ENCODE peak calls at places on chromosome 19, in four cellular contexts. Z is AG04450, P is fibroblast of mammary gland, T is fibroblast of villous mesenchyme. Y is an unnamed sample.

GRCh38 chr19:54851353-54851752 is 1.1 kb downstream of the KIR3DL2 start:
- DNase-seq in Z (no peak), P (no peak), T (no peak), Y (no peak)

GRCh38 chr19:58543826-58544590 is at the start of gene TRIM28:
- DNase-seq in Z (peak), P (peak), T (peak), Y (peak)

GRCh38 chr19:55305491-55305890 is 19.6 kb downstream of the TMEM150B start:
- DNase-seq in Z (no peak), P (no peak), T (peak), Y (peak)

GRCh38 chr19:35040474-35040825 is 1.1 kb upstream of the HPN start:
- DNase-seq in Z (no peak), P (no peak), T (no peak), Y (no peak)

GRCh38 chr19:1824252-1824622 is 12.2 kb upstream of the ATP8B3 start:
- DNase-seq in Z (no peak), P (no peak), T (no peak), Y (no peak)

GRCh38 chr19:58395979-58396627 is 647 bp downstream of the RNF225 start:
- DNase-seq in Z (no peak), P (peak), T (no peak), Y (no peak)

GRCh38 chr19:3459322-3459881 is 20.9 kb downstream of the SMIM24 start:
- DNase-seq in Z (peak), P (peak), T (peak), Y (peak)

GRCh38 chr19:1665565-1666047 is 13.2 kb upstream of the TCF3 start:
- DNase-seq in Z (no peak), P (no peak), T (no peak), Y (no peak)

GRCh38 chr19:36577271-36577996 is 4.3 kb upstream of the ZNF529 start:
- DNase-seq in Z (no peak), P (no peak), T (no peak), Y (no peak)

GRCh38 chr19:33238750-33239149 is 13.1 kb upstream of the SLC7A10 start:
- DNase-seq in Z (no peak), P (no peak), T (no peak), Y (no peak)

GRCh38 chr19:20558011-20558410 is 7.6 kb downstream of the ZNF737 start:
- DNase-seq in Z (no peak), P (no peak), T (no peak), Y (no peak)

GRCh38 chr19:35559281-35559659 is 4.2 kb downstream of the ATP4A start:
- DNase-seq in Z (no peak), P (no peak), T (no peak), Y (no peak)

GRCh38 chr19:28039677-28040381 is 1173.1 kb downstream of the UQCRFS1 start:
- DNase-seq in Z (no peak), P (no peak), T (no peak), Y (no peak)

GRCh38 chr19:11265785-11266236 is 3.5 kb upstream of the DOCK6 start:
- DNase-seq in Z (no peak), P (peak), T (no peak), Y (peak)

GRCh38 chr19:3969435-3970312 is 1.2 kb downstream of the DAPK3 start:
- DNase-seq in Z (peak), P (peak), T (peak), Y (peak)

GRCh38 chr19:5536337-5536894 is 31.3 kb downstream of the TINCR start:
- DNase-seq in Z (no peak), P (peak), T (peak), Y (peak)
- H3K4me3 ChIP-seq in Z (no peak), P (no peak), T (no peak), Y (no peak)

DNA sequence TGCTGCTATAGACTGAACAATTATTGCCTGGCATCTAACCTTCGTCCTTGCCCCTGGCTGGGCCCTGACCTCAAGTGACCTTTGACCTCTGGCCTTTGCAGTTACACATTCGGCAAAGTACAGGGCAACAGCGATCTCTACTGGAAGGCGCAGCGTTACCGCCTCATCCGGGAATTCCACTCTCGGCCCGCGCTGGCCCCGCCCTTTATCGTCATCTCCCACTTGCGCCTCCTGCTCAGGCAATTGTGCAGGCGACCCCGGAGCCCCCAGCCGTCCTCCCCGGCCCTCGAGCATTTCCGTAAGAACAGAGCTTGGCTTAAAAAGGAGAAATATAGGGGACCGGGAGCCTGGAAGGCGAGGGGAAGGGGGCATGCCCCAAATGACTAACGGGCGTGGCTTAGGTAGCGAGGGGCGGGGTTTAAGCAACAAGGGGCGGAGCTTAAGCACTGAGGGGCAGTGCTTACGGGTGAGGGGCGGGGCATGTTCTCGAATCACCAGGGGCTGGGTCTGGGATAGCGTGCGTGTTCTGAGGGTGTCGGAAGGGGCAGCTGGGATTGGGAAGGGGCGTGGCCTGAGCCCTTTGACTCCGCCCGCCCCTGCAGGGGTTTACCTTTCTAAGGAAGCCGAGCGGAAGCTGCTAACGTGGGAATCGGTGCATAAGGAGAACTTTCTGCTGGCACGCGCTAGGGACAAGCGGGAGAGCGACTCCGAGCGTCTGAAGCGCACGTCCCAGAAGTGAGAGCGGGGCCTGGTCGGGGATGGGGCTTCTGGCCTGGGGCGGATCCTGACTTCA is 52.7 kb downstream of the TRPM4 start:
- DNase-seq in Z (no peak), P (peak), T (no peak), Y (peak)
- H3K4me3 ChIP-seq in Z (no peak), P (no peak), T (no peak), Y (no peak)

DNA sequence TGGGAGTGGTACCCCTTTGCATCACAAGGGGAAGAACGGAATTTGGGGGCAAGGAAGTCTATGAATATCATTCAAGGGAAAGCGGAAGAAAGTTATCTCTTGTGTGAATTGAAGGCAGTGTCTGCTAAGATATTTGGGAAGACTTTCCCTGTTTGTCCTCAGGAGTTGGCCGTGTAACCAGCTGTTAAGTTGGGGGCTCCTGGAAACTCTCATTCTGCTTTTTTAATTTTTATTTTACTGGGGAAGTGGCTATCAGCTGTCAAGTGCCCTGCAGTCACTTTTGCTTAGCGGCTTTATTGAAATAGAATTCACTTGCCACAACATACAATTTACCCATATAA is 2.9 kb downstream of the UPF1 start:
- DNase-seq in Z (no peak), P (no peak), T (no peak), Y (no peak)
- H3K4me3 ChIP-seq in Z (peak), P (peak), T (peak), Y (peak)

GRCh38 chr19:7868326-7868670 is 5.9 kb downstream of the PRR36 start:
- DNase-seq in Z (no peak), P (peak), T (no peak), Y (no peak)
- H3K4me3 ChIP-seq in Z (no peak), P (no peak), T (peak), Y (no peak)

GRCh38 chr19:56670961-56671612 is 470 bp downstream of the ZNF835 start:
- DNase-seq in Z (no peak), P (no peak), T (no peak), Y (no peak)
- H3K4me3 ChIP-seq in Z (no peak), P (peak), T (no peak), Y (peak)

GRCh38 chr19:13209797-13210775 is 59.9 kb downstream of the IER2 start:
- DNase-seq in Z (no peak), P (no peak), T (no peak), Y (no peak)
- H3K4me3 ChIP-seq in Z (no peak), P (no peak), T (no peak), Y (no peak)

GRCh38 chr19:49301165-49301865 is 23.7 kb downstream of the SLC6A16 start:
- DNase-seq in Z (no peak), P (peak), T (peak), Y (peak)
- H3K4me3 ChIP-seq in Z (peak), P (no peak), T (peak), Y (no peak)

DNA sequence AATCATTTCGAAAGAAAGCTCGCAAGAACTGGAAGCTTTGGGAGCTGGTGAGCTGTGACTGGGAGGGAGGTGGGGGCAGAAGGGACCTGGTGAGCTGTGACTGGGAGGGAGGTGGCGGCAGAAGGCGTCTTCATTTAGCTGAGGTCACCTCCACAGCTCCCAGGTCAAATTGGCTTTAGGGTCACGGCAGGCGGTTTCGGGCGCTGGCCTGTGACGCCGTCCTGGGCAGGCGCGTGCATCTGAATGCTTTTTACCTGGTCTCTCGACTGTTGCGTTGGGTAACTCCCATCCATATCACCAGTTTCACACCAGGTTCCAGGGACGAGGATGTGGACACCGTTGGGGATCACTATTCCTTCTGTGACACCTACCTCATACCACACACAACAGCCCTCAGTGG is 29.2 kb downstream of the C2CD4C start:
- DNase-seq in Z (no peak), P (no peak), T (no peak), Y (no peak)
- H3K4me3 ChIP-seq in Z (no peak), P (no peak), T (no peak), Y (no peak)

DNA sequence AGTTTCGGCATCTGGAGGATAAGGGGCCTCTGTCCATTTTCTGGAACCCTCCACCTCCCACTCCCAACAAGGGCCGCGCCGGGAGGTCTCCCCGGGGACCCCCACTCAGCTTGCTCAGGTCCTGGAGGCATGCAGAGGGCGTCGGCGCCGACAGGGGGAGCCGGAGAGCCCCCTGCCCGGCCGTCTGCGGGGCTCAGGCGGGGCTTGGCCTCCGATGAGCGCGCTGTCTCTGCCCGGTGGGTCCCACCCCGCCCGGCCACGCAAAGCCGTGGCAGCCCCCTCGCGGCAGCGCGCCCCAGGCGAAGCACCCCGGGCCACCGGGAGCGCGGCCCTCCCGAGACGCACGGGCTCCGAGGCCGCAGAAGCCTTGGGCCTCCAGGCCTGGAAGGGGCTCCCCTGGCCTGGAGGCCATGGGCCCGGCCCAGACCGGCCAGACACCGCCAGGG is 149.7 kb upstream of the ZNF536 start:
- DNase-seq in Z (no peak), P (no peak), T (no peak), Y (no peak)
- H3K4me3 ChIP-seq in Z (no peak), P (no peak), T (no peak), Y (no peak)

DNA sequence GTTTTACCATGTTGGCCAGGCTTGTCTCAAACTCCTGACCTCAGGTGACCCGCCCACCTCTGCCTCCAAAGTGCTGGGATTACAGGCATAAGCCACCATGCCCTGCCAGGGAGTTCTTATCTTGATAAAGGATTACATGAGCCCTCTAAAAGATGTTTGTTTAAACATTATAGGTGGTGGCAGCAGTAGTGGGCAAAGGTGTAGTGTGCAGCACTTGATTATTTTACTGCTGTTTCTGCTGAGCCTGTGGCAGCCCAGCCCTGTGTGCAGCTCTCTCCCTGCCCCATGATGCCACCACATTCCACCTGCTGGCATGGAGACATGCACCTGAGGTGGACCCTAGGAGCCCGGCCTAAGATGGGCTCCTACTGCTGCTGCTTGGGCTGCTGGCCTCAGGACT is 54.0 kb downstream of the ZNF429 start:
- DNase-seq in Z (no peak), P (no peak), T (no peak), Y (no peak)
- H3K4me3 ChIP-seq in Z (no peak), P (no peak), T (no peak), Y (no peak)